ENCODE peak calls at places on chromosomes 3 and 15, in seven cellular contexts. S, O, K, P, J, I and G are unnamed samples.

GRCh38 chr3:37225481-37225880 is 51.1 kb upstream of the LRRFIP2 start:
- DNase-seq in S (no peak), O (no peak), K (no peak), P (no peak), J (no peak), I (no peak), G (no peak)

GRCh38 chr3:21506061-21506460 is 244.9 kb downstream of the ZNF385D start:
- DNase-seq in S (no peak), O (no peak), K (no peak), P (no peak), J (no peak), I (peak), G (no peak)

GRCh38 chr15:32941823-32942222 is 224.0 kb downstream of the GREM1 start:
- DNase-seq in S (no peak), O (no peak), K (no peak), P (no peak), J (no peak), I (no peak), G (no peak)

GRCh38 chr3:72960812-72961518 is 35.6 kb upstream of the PPP4R2 start:
- DNase-seq in S (no peak), O (peak), K (peak), P (peak), J (peak), I (peak), G (peak)

GRCh38 chr3:71101014-71101413 is 482.5 kb downstream of the FOXP1 start:
- DNase-seq in S (no peak), O (no peak), K (no peak), P (no peak), J (no peak), I (peak), G (no peak)

GRCh38 chr15:49991587-49991986 is 127.4 kb downstream of the ATP8B4 start:
- DNase-seq in S (no peak), O (no peak), K (no peak), P (no peak), J (no peak), I (no peak), G (no peak)

GRCh38 chr3:86785381-86785780 is 205.6 kb downstream of the VGLL3 start:
- DNase-seq in S (no peak), O (no peak), K (no peak), P (no peak), J (no peak), I (peak), G (no peak)

GRCh38 chr15:38605744-38606143 is 41.1 kb upstream of the RASGRP1 start:
- DNase-seq in S (no peak), O (no peak), K (no peak), P (no peak), J (no peak), I (peak), G (no peak)

GRCh38 chr15:77541421-77542181 is 91.1 kb downstream of the LINGO1 start:
- DNase-seq in S (no peak), O (no peak), K (peak), P (no peak), J (no peak), I (no peak), G (no peak)

GRCh38 chr3:138381413-138381901 is 33.1 kb downstream of the MRAS start:
- DNase-seq in S (no peak), O (no peak), K (peak), P (peak), J (no peak), I (peak), G (no peak)

GRCh38 chr15:60787737-60788513 is 309.0 kb upstream of the ICE2 start:
- DNase-seq in S (no peak), O (no peak), K (no peak), P (no peak), J (peak), I (peak), G (no peak)

GRCh38 chr3:152244156-152244888 is 24.4 kb upstream of the MBNL1 start:
- DNase-seq in S (no peak), O (no peak), K (no peak), P (no peak), J (peak), I (no peak), G (no peak)

GRCh38 chr3:94811836-94812235 is 749.0 kb downstream of the NSUN3 start:
- DNase-seq in S (no peak), O (no peak), K (no peak), P (no peak), J (no peak), I (no peak), G (no peak)

GRCh38 chr3:61172684-61173083 is 78.6 kb downstream of the FHIT start:
- DNase-seq in S (no peak), O (no peak), K (no peak), P (no peak), J (peak), I (no peak), G (no peak)

GRCh38 chr3:108441081-108441507 is 69.3 kb downstream of the MYH15 start:
- DNase-seq in S (no peak), O (no peak), K (no peak), P (no peak), J (no peak), I (peak), G (no peak)

GRCh38 chr3:15623535-15624450 is 22.2 kb downstream of the BTD start:
- DNase-seq in S (no peak), O (no peak), K (no peak), P (no peak), J (no peak), I (no peak), G (no peak)

GRCh38 chr3:45127130-45127822 is 18.9 kb downstream of the CDCP1 start:
- DNase-seq in S (no peak), O (no peak), K (no peak), P (no peak), J (no peak), I (no peak), G (no peak)

GRCh38 chr3:10286596-10287295 is 6.0 kb downstream of the GHRL start:
- DNase-seq in S (peak), O (peak), K (no peak), P (no peak), J (peak), I (peak), G (no peak)

GRCh38 chr3:102233881-102234280 is 200.9 kb upstream of the ZPLD1 start:
- DNase-seq in S (no peak), O (no peak), K (no peak), P (no peak), J (peak), I (no peak), G (no peak)

GRCh38 chr3:147919496-147919895 is 510.3 kb downstream of the ZIC1 start:
- DNase-seq in S (no peak), O (no peak), K (no peak), P (no peak), J (no peak), I (no peak), G (no peak)

GRCh38 chr15:48965972-48966371 is 2.3 kb upstream of the SHC4 start:
- DNase-seq in S (no peak), O (no peak), K (no peak), P (no peak), J (peak), I (peak), G (no peak)
- TF ChIP-seq CTCF in S (no peak), O (no peak), K (no peak), P (no peak), J (peak), I (peak), G (no peak)

GRCh38 chr3:52195823-52196331 is 2.1 kb upstream of the ALAS1 start:
- DNase-seq in S (no peak), O (peak), K (no peak), P (no peak), J (no peak), I (peak), G (no peak)

GRCh38 chr3:52197499-52197841 is 490 bp upstream of the ALAS1 start:
- DNase-seq in S (no peak), O (no peak), K (no peak), P (no peak), J (no peak), I (no peak), G (no peak)

GRCh38 chr3:52196977-52197376 is 983 bp upstream of the ALAS1 start:
- DNase-seq in S (no peak), O (no peak), K (no peak), P (no peak), J (no peak), I (no peak), G (no peak)

GRCh38 chr3:52198643-52199608 is 966 bp downstream of the ALAS1 start:
- DNase-seq in S (no peak), O (no peak), K (no peak), P (no peak), J (no peak), I (no peak), G (no peak)

GRCh38 chr3:52197842-52198625 is at the start of gene ALAS1:
- DNase-seq in S (peak), O (peak), K (peak), P (peak), J (peak), I (peak), G (peak)
- TF ChIP-seq CTCF in S (peak), O (no peak), K (no peak), P (peak), J (no peak), I (no peak), G (no peak)

GRCh38 chr3:141789281-141789680 is 26.1 kb downstream of the GRK7 start:
- DNase-seq in S (no peak), O (no peak), K (no peak), P (no peak), J (no peak), I (no peak), G (no peak)
- TF ChIP-seq CTCF in S (no peak), O (no peak), K (no peak), P (no peak), J (no peak), I (no peak), G (no peak)

DNA sequence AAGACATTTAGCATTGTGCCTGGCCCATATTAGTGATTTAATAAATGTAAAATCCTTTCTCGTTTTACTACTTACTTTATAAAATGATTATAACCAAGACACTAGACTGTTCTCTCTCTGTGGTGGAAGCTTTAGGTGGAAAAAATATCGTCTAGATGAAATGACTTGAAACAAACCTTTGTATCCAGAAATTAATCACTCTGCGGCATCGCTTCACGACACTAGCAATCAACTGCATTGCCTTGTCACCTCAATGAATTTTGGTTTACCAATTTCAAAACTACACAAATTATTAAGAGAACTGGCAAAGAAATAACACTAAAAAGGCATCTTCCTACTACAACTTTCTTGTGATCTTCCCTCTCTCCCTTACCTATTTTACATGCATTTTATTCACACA is 627.2 kb upstream of the ROBO1 start:
- DNase-seq in S (no peak), O (no peak), K (no peak), P (no peak), J (no peak), I (no peak), G (no peak)
- TF ChIP-seq CTCF in S (no peak), O (no peak), K (no peak), P (no peak), J (no peak), I (no peak), G (no peak)

GRCh38 chr3:154301556-154301955 is 22.7 kb downstream of the DHX36 start:
- DNase-seq in S (no peak), O (no peak), K (no peak), P (no peak), J (no peak), I (no peak), G (no peak)
- TF ChIP-seq CTCF in S (no peak), O (no peak), K (no peak), P (no peak), J (no peak), I (no peak), G (no peak)

DNA sequence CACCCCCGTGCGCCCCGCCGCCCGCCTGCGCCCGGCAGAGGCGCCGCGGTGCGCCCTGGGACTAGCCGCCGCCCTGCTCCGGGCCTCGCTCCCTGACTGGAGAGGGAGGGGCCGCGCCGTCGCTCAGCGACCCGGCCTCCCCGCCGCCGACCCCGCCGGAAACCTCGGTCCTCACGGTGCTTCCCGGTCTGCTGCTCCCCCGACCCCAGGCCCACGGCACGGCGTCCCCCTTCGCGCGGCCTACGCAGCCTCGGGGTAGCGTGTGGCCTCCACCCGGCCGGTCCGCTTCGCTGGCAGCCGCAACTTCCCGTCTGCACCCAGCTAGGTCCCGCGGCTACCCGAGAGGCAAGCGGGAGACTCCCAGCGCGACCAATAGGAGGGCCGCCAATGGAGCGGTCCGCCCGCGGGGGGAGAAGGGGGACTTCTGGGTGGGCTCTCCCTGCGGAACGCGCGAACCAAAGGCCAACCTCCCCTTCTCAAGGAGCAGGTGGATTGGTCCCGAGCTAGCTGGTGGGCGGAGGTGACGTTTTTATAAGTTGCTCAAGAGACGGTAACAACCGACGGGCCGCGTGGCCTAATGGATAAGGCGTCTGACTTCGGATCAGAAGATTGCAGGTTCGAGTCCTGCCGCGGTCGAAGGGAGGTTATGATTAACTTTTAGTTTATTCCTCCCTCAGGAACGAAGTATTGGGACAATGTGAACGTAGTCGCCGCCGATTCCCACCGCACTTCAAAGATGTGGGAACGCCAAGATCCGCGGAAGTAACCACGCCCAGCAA is at the start of gene POLG:
- DNase-seq in S (peak), O (peak), K (peak), P (peak), J (peak), I (peak), G (peak)
- TF ChIP-seq CTCF in S (no peak), O (no peak), K (no peak), P (no peak), J (no peak), I (no peak), G (no peak)